ENCODE peak calls at places on chromosomes 12 and 14, in nine cellular contexts. R is cardiac muscle cell; K is CD8-positive, alpha-beta memory T cell; Q is IMR-90; F is mammary epithelial cell; O is SJSA1; G is MM.1S; Z is thoracic aorta; C is pancreas. B is an unnamed sample. For H3K4me1 and H3K9me3, the result is how much of the 10 kb centered on the place peaks cover.

GRCh38 chr12:23253191-23253590 is 628.2 kb downstream of the ETNK1 start:
- DNase-seq in C (no peak), F (no peak), K (no peak), G (no peak), Q (no peak), Z (no peak), R (no peak), O (no peak), B (no peak)

GRCh38 chr12:123070267-123071081 is 80.4 kb downstream of the PITPNM2 start:
- DNase-seq in Q (no peak), C (no peak), G (no peak), R (no peak), F (peak), K (no peak), O (no peak), Z (no peak), B (no peak)

GRCh38 chr14:49417790-49418189 is 168.4 kb downstream of the RPS29 start:
- DNase-seq in G (no peak), R (no peak), F (no peak), O (no peak), C (no peak), K (no peak), Z (no peak), Q (no peak), B (no peak)

GRCh38 chr12:124231980-124232653 is 62.8 kb upstream of the RFLNA start:
- DNase-seq in C (no peak), O (no peak), Z (no peak), K (no peak), G (no peak), Q (no peak), F (no peak), R (no peak), B (no peak)

GRCh38 chr12:106586803-106587684 is 4.2 kb downstream of the RFX4 start:
- DNase-seq in C (no peak), R (peak), G (no peak), K (no peak), O (no peak), Q (no peak), Z (no peak), F (peak), B (no peak)

GRCh38 chr12:110224379-110225304 is 56.4 kb upstream of the ATP2A2 start:
- DNase-seq in F (peak), O (peak), Q (peak), K (no peak), C (no peak), R (no peak), G (peak), Z (no peak), B (peak)

GRCh38 chr12:120453977-120454376 is 7.7 kb downstream of the GATC start:
- DNase-seq in O (no peak), F (peak), R (peak), K (peak), Q (peak), G (peak), Z (no peak), C (no peak), B (no peak)

GRCh38 chr12:21815306-21816062 is 41.0 kb upstream of the KCNJ8 start:
- DNase-seq in Z (no peak), R (no peak), O (no peak), Q (no peak), F (no peak), C (no peak), G (no peak), K (no peak), B (no peak)

GRCh38 chr14:103546651-103547454 is 15.6 kb downstream of the BAG5 start:
- DNase-seq in G (peak), K (peak), O (peak), Q (no peak), F (peak), C (peak), R (peak), Z (no peak), B (no peak)

GRCh38 chr12:6967548-6968100 is 2.8 kb downstream of the PHB2 start:
- DNase-seq in F (no peak), Q (no peak), Z (no peak), O (no peak), G (no peak), R (no peak), C (no peak), K (no peak), B (no peak)

GRCh38 chr14:81434230-81434629 is 34.1 kb upstream of the STON2 start:
- DNase-seq in C (no peak), O (no peak), R (no peak), G (no peak), K (no peak), Z (no peak), Q (no peak), F (no peak), B (no peak)

GRCh38 chr12:124359671-124360581 is 65.0 kb downstream of the RFLNA start:
- DNase-seq in F (no peak), G (no peak), R (no peak), Q (no peak), K (no peak), C (peak), Z (peak), O (no peak), B (peak)

GRCh38 chr12:12214201-12214600 is 52.6 kb downstream of the LRP6 start:
- DNase-seq in C (no peak), Q (no peak), R (no peak), K (no peak), G (no peak), F (no peak), O (no peak), Z (no peak), B (no peak)

GRCh38 chr14:43754838-43755237 is 752.2 kb downstream of the FSCB start:
- DNase-seq in K (no peak), Q (no peak), Z (no peak), O (no peak), C (no peak), G (no peak), F (no peak), R (no peak), B (no peak)

GRCh38 chr14:69953266-69953905 is 74.2 kb downstream of the SMOC1 start:
- DNase-seq in G (no peak), F (no peak), Z (no peak), K (no peak), R (no peak), O (no peak), C (no peak), Q (no peak), B (no peak)

GRCh38 chr12:19031032-19031431 is 98.5 kb upstream of the PLEKHA5 start:
- DNase-seq in Z (no peak), K (no peak), R (no peak), G (no peak), Q (peak), F (peak), O (peak), C (no peak), B (no peak)

GRCh38 chr14:93543766-93544165 is 113.0 kb downstream of the UNC79 start:
- DNase-seq in Z (no peak), C (no peak), Q (peak), R (peak), F (peak), G (peak), K (no peak), O (no peak), B (no peak)

GRCh38 chr12:121124402-121125109 is 8.1 kb upstream of the P2RX7 start:
- DNase-seq in O (peak), F (peak), C (peak), K (no peak), G (no peak), Q (peak), Z (no peak), R (no peak), B (no peak)

GRCh38 chr14:35858521-35859209 is 32.5 kb downstream of the BRMS1L start:
- DNase-seq in G (no peak), F (peak), Q (peak), O (no peak), Z (no peak), C (no peak), R (no peak), K (no peak), B (no peak)

GRCh38 chr14:95110178-95110577 is 47.2 kb downstream of the DICER1 start:
- DNase-seq in Z (no peak), F (no peak), Q (no peak), O (no peak), G (no peak), C (no peak), K (no peak), R (no peak), B (no peak)

GRCh38 chr12:67649165-67650126 is 901 bp downstream of the DYRK2 start:
- DNase-seq in Z (no peak), Q (no peak), C (peak), R (peak), K (peak), G (no peak), F (no peak), O (peak), B (peak)

GRCh38 chr12:52227767-52228166 is 5.3 kb upstream of the KRT7 start:
- DNase-seq in Q (no peak), Z (no peak), F (no peak), O (no peak), K (no peak), R (no peak), C (no peak), G (no peak), B (peak)

GRCh38 chr12:113214938-113215400 is 6.3 kb upstream of the TPCN1 start:
- DNase-seq in R (no peak), G (no peak), O (peak), C (peak), F (peak), Z (no peak), Q (peak), K (no peak), B (peak)

GRCh38 chr14:64717870-64718269 is 13.6 kb downstream of the PLEKHG3 start:
- DNase-seq in C (peak), Q (peak), Z (no peak), F (peak), G (no peak), O (peak), R (no peak), K (no peak), B (peak)

GRCh38 chr12:8886515-8887284 is 27.6 kb upstream of the PHC1 start:
- DNase-seq in O (no peak), Z (no peak), Q (no peak), G (no peak), K (no peak), R (no peak), C (no peak), F (no peak), B (no peak)

GRCh38 chr14:68011629-68012028 is 192.1 kb downstream of the RAD51B start:
- DNase-seq in G (no peak), Z (no peak), R (no peak), C (no peak), Q (peak), O (peak), F (no peak), K (no peak), B (no peak)

GRCh38 chr14:99735189-99736135 is 51.4 kb downstream of the CYP46A1 start:
- DNase-seq in G (no peak), Q (no peak), C (peak), O (no peak), R (no peak), F (no peak), K (no peak), Z (peak), B (peak)

GRCh38 chr14:92728781-92729364 is 19.6 kb downstream of the LGMN start:
- DNase-seq in G (no peak), Z (no peak), O (no peak), K (no peak), R (peak), Q (peak), C (no peak), F (peak), B (no peak)

GRCh38 chr14:91063119-91063518 is 2.7 kb upstream of the RPS6KA5 start:
- DNase-seq in F (peak), O (no peak), G (peak), Q (no peak), R (no peak), K (peak), C (no peak), Z (no peak), B (no peak)

GRCh38 chr12:65728913-65729793 is 95.1 kb upstream of the HMGA2 start:
- DNase-seq in C (no peak), R (peak), K (no peak), Q (peak), G (no peak), Z (no peak), O (no peak), F (peak), B (no peak)

GRCh38 chr12:11863478-11863906 is 207.2 kb upstream of the BCL2L14 start:
- DNase-seq in K (no peak), C (peak), O (no peak), F (no peak), R (no peak), Q (no peak), G (no peak), Z (no peak), B (peak)

GRCh38 chr12:5201554-5202243 is 158.0 kb downstream of the KCNA5 start:
- DNase-seq in G (no peak), C (no peak), F (no peak), O (no peak), Q (peak), Z (no peak), R (peak), K (no peak), B (no peak)

GRCh38 chr14:89598548-89599186 is 181.6 kb upstream of the FOXN3 start:
- DNase-seq in F (no peak), G (peak), Z (no peak), Q (peak), K (no peak), C (no peak), R (no peak), O (peak), B (no peak)

GRCh38 chr14:89588016-89588415 is 171.0 kb upstream of the FOXN3 start:
- DNase-seq in Q (no peak), F (no peak), G (no peak), C (no peak), R (no peak), K (no peak), Z (no peak), O (no peak), B (no peak)

GRCh38 chr14:89589400-89590128 is 172.5 kb upstream of the FOXN3 start:
- DNase-seq in Q (no peak), G (no peak), C (peak), K (no peak), Z (no peak), O (no peak), F (no peak), R (no peak), B (no peak)

GRCh38 chr14:89588840-89589296 is 171.8 kb upstream of the FOXN3 start:
- DNase-seq in Q (no peak), O (no peak), C (no peak), F (no peak), R (no peak), Z (no peak), G (no peak), K (no peak), B (no peak)

GRCh38 chr14:89592961-89593360 is 175.9 kb upstream of the FOXN3 start:
- DNase-seq in R (no peak), G (no peak), Q (no peak), F (no peak), K (no peak), C (no peak), O (no peak), Z (no peak), B (no peak)
- H3K4me1 ChIP-seq in R (under half), G (under half), Q (under half), F (under half), K (under half), C (under half), O (under half), Z (under half), B (under half)

DNA sequence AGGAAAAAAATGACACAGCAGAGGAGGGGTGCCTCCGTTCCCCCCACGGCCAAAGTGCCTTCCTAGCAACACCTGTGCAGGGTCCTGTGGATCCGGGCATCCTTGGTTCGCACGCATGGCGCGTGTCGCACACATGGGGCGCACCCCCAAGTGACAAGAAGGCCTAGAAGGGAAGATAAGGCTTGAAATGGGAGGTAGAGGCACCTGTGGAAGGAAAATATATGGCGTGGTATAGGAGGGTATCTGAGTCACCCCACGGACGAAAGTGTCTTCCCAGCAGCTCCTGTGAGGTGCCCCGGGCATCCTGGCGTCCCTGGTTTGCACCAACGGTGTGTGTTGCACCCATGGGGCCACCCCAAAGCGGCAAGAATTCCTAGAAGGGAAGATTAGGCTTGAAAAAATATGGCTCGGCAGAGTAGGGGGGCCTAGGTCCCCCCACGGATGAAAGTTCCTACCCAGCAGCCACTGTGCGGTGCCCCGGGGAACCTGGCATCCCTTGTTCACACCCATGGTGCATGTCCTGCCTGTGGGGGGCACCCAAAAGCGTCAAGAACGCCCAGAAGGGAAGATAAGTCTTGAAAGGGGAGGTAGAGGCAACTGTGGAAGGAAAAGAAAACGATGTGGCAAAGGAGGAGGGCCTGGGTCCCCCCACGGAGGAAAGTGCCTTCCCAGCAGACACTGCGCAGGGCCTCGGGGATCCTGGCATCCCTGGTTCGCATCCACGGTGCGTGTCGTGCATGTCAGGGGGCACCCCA is 280.0 kb downstream of the ALG10 start:
- DNase-seq in R (no peak), Z (no peak), F (no peak), K (no peak), C (no peak), O (no peak), G (no peak), Q (no peak), B (no peak)
- H3K9me3 ChIP-seq in R (under half), Z (under half), F (half or more), K (under half), C (under half), O (under half), G (under half), Q (half or more), B (under half)

GRCh38 chr12:3202734-3203446 is 125.7 kb downstream of the TSPAN9 start:
- DNase-seq in F (peak), R (peak), K (peak), O (peak), G (peak), C (no peak), Z (no peak), Q (peak), B (peak)

GRCh38 chr12:3205742-3206519 is 128.8 kb downstream of the TSPAN9 start:
- DNase-seq in R (no peak), K (no peak), G (no peak), F (no peak), O (no peak), Z (no peak), Q (peak), C (peak), B (no peak)

GRCh38 chr12:3204716-3205617 is 127.8 kb downstream of the TSPAN9 start:
- DNase-seq in Q (no peak), K (no peak), G (no peak), R (no peak), O (no peak), F (no peak), Z (no peak), C (no peak), B (no peak)

GRCh38 chr12:3203713-3204112 is 126.5 kb downstream of the TSPAN9 start:
- DNase-seq in R (no peak), K (no peak), Z (no peak), C (no peak), O (no peak), G (no peak), Q (no peak), F (peak), B (no peak)

DNA sequence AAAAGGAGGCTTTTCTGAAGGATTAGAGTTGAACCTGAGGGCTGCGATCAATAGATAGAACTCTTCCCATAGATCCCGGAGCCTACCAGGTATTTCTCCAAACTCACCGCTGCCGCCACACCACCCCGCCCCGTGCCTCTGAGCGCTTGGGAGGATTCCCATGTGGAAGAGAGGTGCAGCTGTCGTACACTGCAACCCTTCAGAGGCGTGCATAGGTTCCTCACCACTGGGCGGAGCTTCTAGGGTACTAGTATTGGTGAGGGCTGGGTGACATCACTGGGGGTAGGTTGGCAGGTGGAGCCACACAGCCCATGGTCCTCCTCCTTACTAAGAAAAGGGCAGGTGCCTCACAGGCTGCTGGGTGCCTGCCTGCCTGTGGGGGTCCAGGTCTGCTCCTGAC is 127.0 kb downstream of the TSPAN9 start:
- DNase-seq in C (no peak), Z (no peak), R (no peak), F (no peak), O (no peak), Q (no peak), G (peak), K (no peak), B (no peak)
- H3K4me1 ChIP-seq in C (under half), Z (under half), R (half or more), F (under half), O (under half), Q (under half), G (under half), K (under half), B (half or more)

DNA sequence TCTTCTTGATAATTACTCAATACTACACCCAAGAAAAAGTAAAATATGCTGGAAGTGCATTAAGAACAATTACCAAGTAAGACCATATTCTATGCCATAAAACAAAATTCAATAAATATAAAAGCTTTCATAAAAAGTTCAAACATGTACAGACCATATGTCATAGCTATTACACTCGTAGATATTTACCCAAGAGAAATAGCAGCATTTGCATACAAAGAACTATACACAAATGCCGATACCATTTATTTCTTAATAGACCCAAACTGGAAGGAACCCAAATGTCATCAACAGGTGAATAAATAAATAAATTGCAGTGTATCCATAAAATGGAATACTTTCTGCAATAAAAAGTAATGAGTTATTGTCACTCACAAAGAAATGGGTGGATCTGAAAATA is 78.3 kb upstream of the SLC16A7 start:
- DNase-seq in G (no peak), K (no peak), F (no peak), C (no peak), O (no peak), Q (no peak), R (no peak), Z (no peak), B (no peak)
- H3K9me3 ChIP-seq in G (under half), K (under half), F (under half), C (under half), O (under half), Q (under half), R (under half), Z (under half), B (under half)

GRCh38 chr12:93904124-93904523 is 226.9 kb downstream of the CRADD start:
- DNase-seq in C (no peak), K (no peak), O (no peak), F (no peak), Q (no peak), R (no peak), Z (no peak), G (peak), B (no peak)
- H3K4me1 ChIP-seq in C (under half), K (under half), O (under half), F (under half), Q (under half), R (under half), Z (under half), G (under half), B (under half)

GRCh38 chr14:65872536-65872935 is 460.0 kb downstream of the FUT8 start:
- DNase-seq in R (no peak), C (no peak), Z (no peak), K (no peak), G (no peak), Q (no peak), F (no peak), O (no peak), B (no peak)
- H3K9me3 ChIP-seq in R (under half), C (under half), Z (under half), K (under half), G (under half), Q (under half), F (under half), O (under half), B (under half)

GRCh38 chr12:92556622-92557421 is 146.0 kb upstream of the PLEKHG7 start:
- DNase-seq in G (no peak), R (no peak), Q (no peak), F (no peak), K (no peak), C (no peak), Z (no peak), O (no peak), B (no peak)
- H3K4me1 ChIP-seq in G (half or more), R (under half), Q (under half), F (under half), K (under half), C (half or more), Z (under half), O (under half), B (under half)

GRCh38 chr12:127820846-127821245 is 446.1 kb upstream of the TMEM132C start:
- DNase-seq in F (no peak), K (no peak), G (no peak), Q (no peak), Z (no peak), C (no peak), R (no peak), O (no peak), B (no peak)

GRCh38 chr12:127819066-127819465 is 447.9 kb upstream of the TMEM132C start:
- DNase-seq in Z (no peak), O (no peak), R (no peak), C (no peak), F (no peak), K (no peak), Q (no peak), G (no peak), B (no peak)

GRCh38 chr12:127822743-127823433 is 444.1 kb upstream of the TMEM132C start:
- DNase-seq in R (no peak), Q (no peak), Z (peak), K (no peak), O (no peak), G (no peak), F (no peak), C (no peak), B (peak)

GRCh38 chr12:127823801-127824200 is 443.2 kb upstream of the TMEM132C start:
- DNase-seq in K (no peak), C (no peak), Q (no peak), Z (no peak), O (no peak), R (no peak), F (no peak), G (no peak), B (no peak)
- H3K9me3 ChIP-seq in K (under half), C (under half), Q (under half), Z (under half), O (under half), R (under half), F (under half), G (under half), B (under half)